ENCODE peak calls at places on chromosomes 12 and 14, in four cellular contexts. V is Daoy; C is stimulated activated CD4-positive, alpha-beta T cell treated with anti-CD3 and anti-CD28 coated beads, Interleukin-4, amount 100 ng/mL, for 24 hours; A is neural crest cell. Q is an unnamed sample.

GRCh38 chr14:55583942-55584468 is 4.0 kb downstream of the KTN1 start:
- DNase-seq in A (no peak), C (no peak), V (no peak), Q (no peak)

GRCh38 chr12:27012239-27012981 is 1.8 kb downstream of the TM7SF3 start:
- DNase-seq in A (no peak), C (no peak), V (no peak), Q (no peak)

GRCh38 chr14:29030121-29030520 is 263.5 kb downstream of the FOXG1 start:
- DNase-seq in V (no peak), C (no peak), A (no peak), Q (no peak)

GRCh38 chr14:26593377-26593776 is 4.5 kb downstream of the NOVA1 start:
- DNase-seq in C (no peak), A (no peak), V (no peak), Q (no peak)

GRCh38 chr12:71282020-71282419 is 124.2 kb upstream of the TSPAN8 start:
- DNase-seq in V (no peak), C (no peak), A (no peak), Q (no peak)

GRCh38 chr12:97716356-97716755 is 253.8 kb downstream of the RMST start:
- DNase-seq in A (no peak), C (no peak), V (peak; percentile 4), Q (peak; percentile 22)

GRCh38 chr12:59874781-59875180 is 279.0 kb downstream of the SLC16A7 start:
- DNase-seq in C (no peak), A (no peak), V (no peak), Q (no peak)

GRCh38 chr12:109598428-109598854 is 24.8 kb downstream of the MVK start:
- DNase-seq in C (no peak), V (no peak), A (no peak), Q (no peak)

GRCh38 chr14:23550827-23551265 is 719 bp downstream of the ZFHX2 start:
- DNase-seq in V (peak; percentile 47), A (no peak), C (no peak), Q (no peak)

GRCh38 chr14:51581017-51581881 is 70.5 kb upstream of the FRMD6 start:
- DNase-seq in V (peak; percentile 81), A (no peak), C (no peak), Q (no peak)

GRCh38 chr14:53890611-53891091 is 66.0 kb downstream of the BMP4 start:
- DNase-seq in V (peak; percentile 13), A (no peak), C (no peak), Q (no peak)